ENCODE peak calls at places on chromosomes 12 and 14, in eight cellular contexts. One of them, this sample, is unnamed.

GRCh38 chr12:105386431-105386830 is 55.9 kb downstream of the C12orf75 start:
- DNase-seq in GM12878: no peak
- DNase-seq in B cell: no peak
- DNase-seq in Calu3: no peak
- DNase-seq in MCF 10A: no peak
- DNase-seq in mammary epithelial cell: no peak
- DNase-seq in fibroblast of lung: no peak
- DNase-seq in spleen: no peak
- DNase-seq in this sample: no peak

GRCh38 chr14:74261288-74261687 is 22.0 kb downstream of the VSX2 start:
- DNase-seq in GM12878: no peak
- DNase-seq in B cell: no peak
- DNase-seq in Calu3: no peak
- DNase-seq in MCF 10A: peak
- DNase-seq in mammary epithelial cell: peak
- DNase-seq in fibroblast of lung: no peak
- DNase-seq in spleen: no peak
- DNase-seq in this sample: peak

GRCh38 chr12:64800640-64801039 is 23.8 kb upstream of the TBC1D30 start:
- DNase-seq in GM12878: no peak
- DNase-seq in B cell: no peak
- DNase-seq in Calu3: no peak
- DNase-seq in MCF 10A: no peak
- DNase-seq in mammary epithelial cell: no peak
- DNase-seq in fibroblast of lung: no peak
- DNase-seq in spleen: no peak
- DNase-seq in this sample: no peak

GRCh38 chr12:52010152-52010622 is 3.4 kb downstream of the TAMALIN start:
- DNase-seq in GM12878: no peak
- DNase-seq in B cell: peak
- DNase-seq in Calu3: no peak
- DNase-seq in MCF 10A: no peak
- DNase-seq in mammary epithelial cell: no peak
- DNase-seq in fibroblast of lung: peak
- DNase-seq in spleen: peak
- DNase-seq in this sample: peak

GRCh38 chr12:89453579-89453978 is 71.0 kb downstream of the GALNT4 start:
- DNase-seq in GM12878: no peak
- DNase-seq in B cell: no peak
- DNase-seq in Calu3: no peak
- DNase-seq in MCF 10A: peak
- DNase-seq in mammary epithelial cell: peak
- DNase-seq in fibroblast of lung: peak
- DNase-seq in spleen: no peak
- DNase-seq in this sample: no peak

GRCh38 chr12:47758834-47759690 is at the start of gene RAPGEF3:
- DNase-seq in GM12878: no peak
- DNase-seq in B cell: peak
- DNase-seq in Calu3: peak
- DNase-seq in MCF 10A: peak
- DNase-seq in mammary epithelial cell: peak
- DNase-seq in fibroblast of lung: peak
- DNase-seq in spleen: peak
- DNase-seq in this sample: peak

GRCh38 chr14:22502007-22502406 is 87.0 kb downstream of the DAD1 start:
- DNase-seq in GM12878: no peak
- DNase-seq in B cell: no peak
- DNase-seq in Calu3: no peak
- DNase-seq in MCF 10A: no peak
- DNase-seq in mammary epithelial cell: no peak
- DNase-seq in fibroblast of lung: no peak
- DNase-seq in spleen: no peak
- DNase-seq in this sample: no peak

GRCh38 chr12:10968765-10969456 is 17.8 kb downstream of the TAS2R50 start:
- DNase-seq in GM12878: no peak
- DNase-seq in B cell: no peak
- DNase-seq in Calu3: no peak
- DNase-seq in MCF 10A: peak
- DNase-seq in mammary epithelial cell: peak
- DNase-seq in fibroblast of lung: peak
- DNase-seq in spleen: no peak
- DNase-seq in this sample: peak

GRCh38 chr14:33848706-33849454 is 102.0 kb downstream of the EGLN3 start:
- DNase-seq in GM12878: no peak
- DNase-seq in B cell: no peak
- DNase-seq in Calu3: peak
- DNase-seq in MCF 10A: peak
- DNase-seq in mammary epithelial cell: peak
- DNase-seq in fibroblast of lung: peak
- DNase-seq in spleen: no peak
- DNase-seq in this sample: no peak

DNA sequence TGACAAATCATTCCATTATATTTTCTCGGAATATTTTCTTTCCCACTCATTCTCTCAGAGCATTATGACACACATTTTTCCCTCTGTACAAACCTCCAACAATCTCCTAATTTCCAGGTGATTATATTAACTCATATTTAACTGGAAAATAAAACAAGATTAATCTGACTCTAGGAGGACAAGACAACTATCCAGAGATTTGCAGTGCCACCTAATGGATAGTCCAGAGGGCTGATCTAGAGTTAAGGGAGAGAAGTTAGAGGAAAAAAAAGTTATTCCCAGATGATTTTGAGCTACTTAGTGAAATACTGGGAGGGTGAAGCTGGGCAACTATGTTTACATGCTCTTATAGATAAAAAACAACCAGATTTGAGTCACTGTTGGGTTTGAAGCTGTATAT is 161.7 kb downstream of the ALX1 start:
- DNase-seq in GM12878: no peak
- DNase-seq in B cell: no peak
- DNase-seq in Calu3: no peak
- DNase-seq in MCF 10A: peak
- DNase-seq in mammary epithelial cell: no peak
- DNase-seq in fibroblast of lung: peak
- DNase-seq in spleen: no peak
- DNase-seq in this sample: no peak
- TF ChIP-seq CTCF in GM12878: no peak
- TF ChIP-seq CTCF in B cell: no peak
- TF ChIP-seq CTCF in Calu3: no peak
- TF ChIP-seq CTCF in MCF 10A: peak
- TF ChIP-seq CTCF in mammary epithelial cell: peak
- TF ChIP-seq CTCF in fibroblast of lung: peak
- TF ChIP-seq CTCF in spleen: no peak
- TF ChIP-seq CTCF in this sample: peak

GRCh38 chr12:13206560-13206897 is 10.0 kb downstream of the EMP1 start:
- DNase-seq in GM12878: no peak
- DNase-seq in B cell: no peak
- DNase-seq in Calu3: no peak
- DNase-seq in MCF 10A: no peak
- DNase-seq in mammary epithelial cell: no peak
- DNase-seq in fibroblast of lung: no peak
- DNase-seq in spleen: no peak
- DNase-seq in this sample: no peak

GRCh38 chr12:13209279-13210021 is 12.9 kb downstream of the EMP1 start:
- DNase-seq in GM12878: no peak
- DNase-seq in B cell: no peak
- DNase-seq in Calu3: no peak
- DNase-seq in MCF 10A: peak
- DNase-seq in mammary epithelial cell: no peak
- DNase-seq in fibroblast of lung: no peak
- DNase-seq in spleen: no peak
- DNase-seq in this sample: no peak

GRCh38 chr12:13210022-13210539 is 13.6 kb downstream of the EMP1 start:
- DNase-seq in GM12878: no peak
- DNase-seq in B cell: no peak
- DNase-seq in Calu3: no peak
- DNase-seq in MCF 10A: no peak
- DNase-seq in mammary epithelial cell: no peak
- DNase-seq in fibroblast of lung: no peak
- DNase-seq in spleen: no peak
- DNase-seq in this sample: no peak

GRCh38 chr12:13210543-13211190 is 14.1 kb downstream of the EMP1 start:
- DNase-seq in GM12878: no peak
- DNase-seq in B cell: no peak
- DNase-seq in Calu3: no peak
- DNase-seq in MCF 10A: no peak
- DNase-seq in mammary epithelial cell: no peak
- DNase-seq in fibroblast of lung: no peak
- DNase-seq in spleen: no peak
- DNase-seq in this sample: no peak

GRCh38 chr12:13208533-13209278 is 12.2 kb downstream of the EMP1 start:
- DNase-seq in GM12878: no peak
- DNase-seq in B cell: peak
- DNase-seq in Calu3: no peak
- DNase-seq in MCF 10A: peak
- DNase-seq in mammary epithelial cell: no peak
- DNase-seq in fibroblast of lung: no peak
- DNase-seq in spleen: no peak
- DNase-seq in this sample: no peak
- TF ChIP-seq CTCF in GM12878: no peak
- TF ChIP-seq CTCF in B cell: peak
- TF ChIP-seq CTCF in Calu3: peak
- TF ChIP-seq CTCF in MCF 10A: peak
- TF ChIP-seq CTCF in mammary epithelial cell: peak
- TF ChIP-seq CTCF in fibroblast of lung: peak
- TF ChIP-seq CTCF in spleen: no peak
- TF ChIP-seq CTCF in this sample: peak

GRCh38 chr12:70822431-70822830 is 98.1 kb downstream of the PTPRR start:
- DNase-seq in GM12878: no peak
- DNase-seq in B cell: no peak
- DNase-seq in Calu3: no peak
- DNase-seq in MCF 10A: no peak
- DNase-seq in mammary epithelial cell: no peak
- DNase-seq in fibroblast of lung: no peak
- DNase-seq in spleen: no peak
- DNase-seq in this sample: no peak

GRCh38 chr12:70824511-70824910 is 96.0 kb downstream of the PTPRR start:
- DNase-seq in GM12878: no peak
- DNase-seq in B cell: no peak
- DNase-seq in Calu3: no peak
- DNase-seq in MCF 10A: no peak
- DNase-seq in mammary epithelial cell: no peak
- DNase-seq in fibroblast of lung: no peak
- DNase-seq in spleen: no peak
- DNase-seq in this sample: no peak

GRCh38 chr12:70826156-70826555 is 94.4 kb downstream of the PTPRR start:
- DNase-seq in GM12878: no peak
- DNase-seq in B cell: no peak
- DNase-seq in Calu3: no peak
- DNase-seq in MCF 10A: no peak
- DNase-seq in mammary epithelial cell: no peak
- DNase-seq in fibroblast of lung: no peak
- DNase-seq in spleen: no peak
- DNase-seq in this sample: no peak

GRCh38 chr12:70828391-70828790 is 92.1 kb downstream of the PTPRR start:
- DNase-seq in GM12878: no peak
- DNase-seq in B cell: no peak
- DNase-seq in Calu3: no peak
- DNase-seq in MCF 10A: no peak
- DNase-seq in mammary epithelial cell: peak
- DNase-seq in fibroblast of lung: peak
- DNase-seq in spleen: no peak
- DNase-seq in this sample: peak

DNA sequence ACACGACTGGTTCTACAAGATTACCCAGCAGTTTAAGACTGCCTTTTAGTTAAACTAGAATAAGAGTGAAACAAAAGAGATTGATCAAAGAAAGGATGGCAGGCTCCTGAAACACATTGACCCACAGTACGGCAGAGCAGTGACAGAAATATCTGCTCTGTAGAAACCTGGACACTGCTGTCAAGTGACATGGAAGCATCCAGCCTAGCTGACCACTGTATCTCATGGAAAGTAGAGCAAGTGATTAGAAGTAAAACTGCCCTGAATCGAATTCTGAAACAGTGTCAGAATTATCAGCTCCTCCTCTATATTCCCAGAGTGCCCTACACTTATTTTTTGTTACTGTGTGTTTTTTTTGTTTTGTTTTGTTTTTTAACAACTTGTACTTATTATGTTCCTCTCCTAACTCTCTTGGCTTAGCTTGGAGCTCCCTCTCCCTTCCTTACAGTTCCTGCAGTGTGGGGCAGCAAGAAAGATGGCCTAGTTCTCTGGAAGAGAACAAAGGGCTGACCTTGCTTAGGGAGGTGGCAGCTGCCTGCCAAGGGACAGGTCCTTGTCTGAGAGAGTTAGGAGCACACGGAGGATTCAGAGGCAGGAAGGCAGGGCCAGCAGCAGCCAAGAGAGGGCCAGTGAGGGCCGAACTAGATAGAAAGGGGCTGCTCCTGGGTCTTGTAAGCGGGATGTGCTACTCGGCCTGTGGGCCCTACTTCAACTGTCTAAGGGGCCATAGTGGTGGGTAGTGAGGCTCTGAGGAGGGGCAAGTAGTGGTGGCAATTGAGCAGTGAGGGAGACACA is 97.2 kb downstream of the PTPRR start:
- DNase-seq in GM12878: no peak
- DNase-seq in B cell: no peak
- DNase-seq in Calu3: peak
- DNase-seq in MCF 10A: no peak
- DNase-seq in mammary epithelial cell: no peak
- DNase-seq in fibroblast of lung: no peak
- DNase-seq in spleen: no peak
- DNase-seq in this sample: no peak
- TF ChIP-seq CTCF in GM12878: no peak
- TF ChIP-seq CTCF in B cell: no peak
- TF ChIP-seq CTCF in Calu3: peak
- TF ChIP-seq CTCF in MCF 10A: no peak
- TF ChIP-seq CTCF in mammary epithelial cell: peak
- TF ChIP-seq CTCF in fibroblast of lung: no peak
- TF ChIP-seq CTCF in spleen: no peak
- TF ChIP-seq CTCF in this sample: peak

DNA sequence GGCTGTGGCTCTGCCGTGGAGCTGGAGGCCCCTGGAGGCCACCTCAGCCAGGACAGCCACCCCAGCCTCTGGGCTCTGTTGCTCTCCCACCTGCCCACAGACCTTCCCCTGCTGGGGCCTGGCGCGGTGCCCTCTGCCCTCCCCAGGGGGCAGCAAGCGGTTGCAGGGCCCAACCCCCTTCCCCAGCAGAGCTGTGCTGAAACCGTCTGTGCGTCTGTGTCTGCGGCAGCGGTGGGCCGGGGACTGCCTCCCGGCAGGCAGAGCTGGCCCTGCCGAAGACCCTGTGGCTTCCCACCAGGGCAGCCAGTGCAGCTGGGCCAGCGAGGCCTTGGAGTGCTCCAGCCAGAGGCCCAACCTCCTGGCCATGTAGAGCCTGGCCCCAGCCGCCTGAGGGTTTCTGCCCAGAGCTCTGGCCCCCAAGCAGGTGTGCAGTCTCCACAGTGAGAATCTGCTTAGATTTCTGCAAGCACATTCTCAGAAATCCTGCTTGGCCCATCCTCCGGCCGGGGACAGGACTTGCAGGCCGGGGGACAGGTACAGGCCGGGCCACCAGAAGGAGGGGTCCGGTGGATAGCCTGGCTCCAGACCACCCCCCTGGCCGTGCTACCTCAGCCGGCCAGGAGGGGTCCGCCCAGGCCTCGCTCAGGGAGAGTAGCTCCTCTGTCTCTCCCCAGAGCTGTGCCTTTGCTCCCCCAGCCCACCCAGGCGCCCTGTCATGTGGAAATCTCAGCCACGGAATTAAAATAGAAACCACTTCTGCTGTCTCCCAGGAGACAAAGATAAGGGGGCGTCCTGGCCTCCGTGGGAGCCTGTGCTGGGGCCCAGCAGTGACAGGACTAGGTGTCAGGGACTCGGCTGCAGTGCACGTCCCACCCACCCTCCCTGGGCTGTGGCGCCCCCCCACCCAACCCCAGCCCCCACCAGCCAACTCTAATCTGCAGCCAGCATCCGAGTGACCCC is 3.5 kb upstream of the CRIP2 start:
- DNase-seq in GM12878: no peak
- DNase-seq in B cell: no peak
- DNase-seq in Calu3: no peak
- DNase-seq in MCF 10A: no peak
- DNase-seq in mammary epithelial cell: no peak
- DNase-seq in fibroblast of lung: no peak
- DNase-seq in spleen: no peak
- DNase-seq in this sample: peak
- TF ChIP-seq CTCF in GM12878: peak
- TF ChIP-seq CTCF in B cell: no peak
- TF ChIP-seq CTCF in Calu3: peak
- TF ChIP-seq CTCF in MCF 10A: no peak
- TF ChIP-seq CTCF in mammary epithelial cell: no peak
- TF ChIP-seq CTCF in fibroblast of lung: peak
- TF ChIP-seq CTCF in spleen: no peak
- TF ChIP-seq CTCF in this sample: no peak